ENCODE peak calls at places on chromosomes 2 and 18, in five cellular contexts. U is GM12865, Q is MCF 10A, L is heart right ventricle, H is H9. T is an unnamed sample.

GRCh38 chr2:194822097-194822496 is 834.9 kb upstream of the SLC39A10 start:
- DNase-seq in L (no peak), Q (no peak), U (no peak), H (no peak), T (no peak)

GRCh38 chr2:99488587-99488998 is 1.2 kb downstream of the REV1 start:
- DNase-seq in L (no peak), Q (peak), H (no peak), U (peak), T (no peak)

GRCh38 chr2:238267341-238267710 is 21.1 kb downstream of the PER2 start:
- DNase-seq in U (no peak), H (no peak), L (peak), Q (peak), T (no peak)

GRCh38 chr18:25038261-25038660 is 313.7 kb downstream of the ZNF521 start:
- DNase-seq in L (no peak), H (no peak), Q (no peak), U (no peak), T (no peak)

GRCh38 chr18:21458322-21458721 is 142.2 kb downstream of the ESCO1 start:
- DNase-seq in Q (no peak), U (no peak), L (peak), H (no peak), T (no peak)

GRCh38 chr2:19748073-19748375 is 153.8 kb downstream of the TTC32 start:
- DNase-seq in U (no peak), L (no peak), H (peak), Q (no peak), T (no peak)

GRCh38 chr2:191244350-191244749 is 854 bp upstream of the MYO1B start:
- DNase-seq in L (no peak), Q (peak), U (no peak), H (no peak), T (no peak)

GRCh38 chr2:187982668-187983067 is 309.0 kb upstream of the GULP1 start:
- DNase-seq in L (no peak), H (no peak), Q (peak), U (peak), T (no peak)

GRCh38 chr2:88545118-88545517 is 82.1 kb downstream of the EIF2AK3 start:
- DNase-seq in U (peak), H (peak), L (no peak), Q (peak), T (no peak)

GRCh38 chr18:11500153-11501122 is 109.0 kb upstream of the SLC35G4 start:
- DNase-seq in Q (peak), L (no peak), H (no peak), U (peak), T (no peak)

GRCh38 chr18:35511833-35512232 is 14.1 kb upstream of the INO80C start:
- DNase-seq in Q (peak), H (no peak), L (no peak), U (peak), T (peak)
- TF ChIP-seq CTCF in Q (no peak), H (peak), L (no peak), U (peak), T (no peak)

DNA sequence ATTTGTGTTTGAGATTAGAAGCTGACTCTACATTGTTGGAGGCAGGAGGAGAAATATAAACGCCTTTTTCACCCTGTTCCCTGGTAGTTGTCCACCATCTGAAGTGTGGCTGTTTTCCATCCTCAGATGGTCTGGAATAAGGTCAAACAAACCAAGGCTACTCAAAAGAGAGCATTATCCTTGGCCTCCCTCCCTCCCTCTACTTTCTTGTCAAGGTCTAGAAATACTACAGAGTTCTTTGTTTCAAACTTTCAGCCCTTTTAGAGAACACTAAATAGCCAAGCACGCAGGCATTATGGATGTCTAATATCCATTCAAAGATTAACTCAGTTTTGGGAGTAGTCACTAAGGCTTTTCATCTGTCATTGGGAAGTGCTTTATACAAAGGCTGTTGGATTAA is 215.8 kb upstream of the ITGA4 start:
- DNase-seq in Q (no peak), L (no peak), U (no peak), H (no peak), T (no peak)
- TF ChIP-seq CTCF in Q (no peak), L (no peak), U (no peak), H (no peak), T (no peak)

GRCh38 chr2:119028327-119029174 is 86.6 kb downstream of the MARCO start:
- DNase-seq in Q (peak), U (peak), L (no peak), H (peak), T (no peak)
- TF ChIP-seq CTCF in Q (peak), U (peak), L (peak), H (peak), T (peak)

DNA sequence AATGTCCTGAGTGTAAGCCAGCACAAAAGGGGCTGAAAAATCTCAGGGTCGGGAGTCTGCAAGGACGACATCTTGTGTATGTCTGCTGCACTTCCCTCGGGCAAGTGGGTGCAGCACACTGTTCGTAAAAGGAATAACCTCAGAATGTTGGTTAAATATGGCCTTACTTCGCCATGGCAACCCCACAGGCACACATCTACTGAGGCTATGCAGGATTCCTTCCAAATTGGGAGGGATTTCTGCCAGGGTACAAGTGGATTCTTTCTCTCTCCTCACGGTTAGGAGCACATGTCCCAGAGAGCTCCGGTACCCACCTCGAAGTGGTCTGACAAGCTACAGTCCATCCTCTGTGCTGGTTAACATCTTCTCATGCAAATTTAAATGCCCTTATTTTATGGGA is 277.7 kb upstream of the PXDN start:
- DNase-seq in L (no peak), U (no peak), Q (no peak), H (no peak), T (no peak)
- TF ChIP-seq CTCF in L (no peak), U (no peak), Q (no peak), H (no peak), T (no peak)

DNA sequence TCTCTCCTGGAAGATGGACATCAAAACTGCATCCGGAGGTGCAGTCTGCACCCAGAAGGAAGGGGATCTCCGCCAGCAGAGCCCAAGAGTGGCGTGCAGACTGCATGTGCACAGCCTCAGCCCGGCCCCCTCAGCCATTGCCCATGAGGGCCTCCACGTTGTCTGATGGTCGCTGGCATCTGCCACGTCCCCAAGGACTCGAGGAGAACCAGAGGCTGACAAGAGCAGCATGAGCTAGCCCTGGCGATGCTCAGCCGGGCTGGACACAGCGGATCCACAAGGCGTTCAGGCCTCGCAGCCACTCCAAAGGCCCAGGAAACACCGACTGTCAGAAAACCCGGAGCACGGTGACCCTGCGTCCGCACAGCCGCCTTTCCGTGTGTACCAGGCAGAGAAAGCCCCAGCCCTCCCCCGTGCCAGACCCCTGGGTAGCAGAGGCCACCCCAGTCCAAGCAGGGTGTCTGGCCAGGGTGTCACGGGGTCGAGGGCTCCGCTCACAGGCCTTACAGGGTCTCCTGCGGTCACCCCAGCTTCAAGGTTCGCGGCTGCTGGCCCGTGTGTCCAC is 48.3 kb downstream of the SLC66A2 start:
- DNase-seq in H (peak), Q (no peak), U (no peak), L (no peak), T (no peak)
- TF ChIP-seq CTCF in H (no peak), Q (no peak), U (no peak), L (no peak), T (no peak)

DNA sequence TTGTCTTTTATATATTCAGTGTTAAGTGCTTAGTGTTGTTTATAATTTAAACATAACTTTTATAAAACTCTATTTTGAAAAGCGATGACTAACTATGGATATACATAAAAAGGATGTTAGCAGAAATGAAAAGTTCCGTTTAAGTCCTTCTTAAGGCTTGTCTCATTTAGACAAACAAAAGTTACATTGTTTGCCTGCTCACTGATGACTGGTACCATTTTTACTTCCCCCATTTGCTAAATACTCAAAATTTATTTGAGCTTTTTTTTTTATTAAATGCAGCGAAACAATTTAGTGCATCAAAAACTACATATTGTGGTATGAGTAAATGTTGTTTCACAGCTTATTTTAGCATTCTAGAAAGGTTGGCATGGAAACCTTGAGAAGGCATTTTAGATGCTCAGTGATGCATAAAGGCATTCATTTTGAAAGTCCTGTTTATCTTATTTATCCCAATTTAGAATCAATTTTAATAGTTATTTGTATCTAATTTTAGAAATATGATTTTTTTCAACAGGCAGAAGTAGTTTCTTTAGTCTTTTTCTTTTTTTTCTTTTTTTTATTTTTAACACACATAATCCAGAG is 100.0 kb downstream of the MAP2 start:
- DNase-seq in Q (no peak), U (peak), H (no peak), L (no peak), T (no peak)
- TF ChIP-seq CTCF in Q (no peak), U (no peak), H (no peak), L (no peak), T (no peak)

T was measured in type B pancreatic cell.